ENCODE peak calls at places on chromosome 15, in four cellular contexts. E is body of pancreas, R is NT2/D1, G is heart left ventricle. P is an unnamed sample. For H3K36me3, the result is how much of the 10 kb centered on the place peaks cover.

GRCh38 chr15:60469893-60470641 is 8.9 kb downstream of the ICE2 start:
- DNase-seq in E (no peak), R (no peak), G (no peak), P (no peak)

GRCh38 chr15:92062505-92062904 is 209.0 kb downstream of the SLCO3A1 start:
- DNase-seq in E (no peak), R (no peak), G (peak), P (no peak)

GRCh38 chr15:76151599-76151974 is 91.8 kb downstream of the TMEM266 start:
- DNase-seq in E (no peak), R (no peak), G (no peak), P (no peak)

GRCh38 chr15:64249842-64250575 is 87.2 kb upstream of the PPIB start:
- DNase-seq in E (no peak), R (no peak), G (no peak), P (no peak)

GRCh38 chr15:77762747-77763146 is 130.0 kb upstream of the LINGO1 start:
- DNase-seq in E (no peak), R (no peak), G (no peak), P (no peak)

GRCh38 chr15:84684092-84684491 is 26.1 kb upstream of the NMB start:
- DNase-seq in E (no peak), R (no peak), G (no peak), P (no peak)

GRCh38 chr15:100596792-100597191 is 5.2 kb downstream of the LINS1 start:
- DNase-seq in E (peak), R (no peak), G (no peak), P (peak)

GRCh38 chr15:56552668-56553067 is 87.7 kb upstream of the MNS1 start:
- DNase-seq in E (no peak), R (no peak), G (no peak), P (no peak)

GRCh38 chr15:97904196-97904572 is 56.3 kb upstream of the ARRDC4 start:
- DNase-seq in E (peak), R (peak), G (peak), P (no peak)

GRCh38 chr15:79431636-79432344 is at the start of gene MINAR1:
- DNase-seq in E (peak), R (no peak), G (no peak), P (no peak)

GRCh38 chr15:51200791-51201190 is 106.1 kb upstream of the TNFAIP8L3 start:
- DNase-seq in E (no peak), R (no peak), G (no peak), P (no peak)

GRCh38 chr15:74541494-74542191 is 623 bp downstream of the ARID3B start:
- DNase-seq in E (peak), R (peak), G (peak), P (peak)

GRCh38 chr15:99174567-99174966 is 69.7 kb downstream of the SYNM start:
- DNase-seq in E (no peak), R (no peak), G (peak), P (no peak)

GRCh38 chr15:79474252-79474651 is 42.1 kb downstream of the MINAR1 start:
- DNase-seq in E (no peak), R (no peak), G (no peak), P (no peak)

GRCh38 chr15:52021892-52022540 is 3.0 kb downstream of the MAPK6 start:
- DNase-seq in E (no peak), R (no peak), G (no peak), P (no peak)

GRCh38 chr15:93068581-93069199 is 20.3 kb downstream of the RGMA start:
- DNase-seq in E (no peak), R (no peak), G (no peak), P (no peak)

GRCh38 chr15:32998979-32999677 is 195.4 kb downstream of the FMN1 start:
- DNase-seq in E (peak), R (no peak), G (no peak), P (no peak)

GRCh38 chr15:36161781-36162212 is 417.6 kb upstream of the CDIN1 start:
- DNase-seq in E (peak), R (no peak), G (peak), P (no peak)

GRCh38 chr15:39417351-39417750 is 163.5 kb upstream of the THBS1 start:
- DNase-seq in E (no peak), R (no peak), G (no peak), P (no peak)
- H3K36me3 ChIP-seq in E (under half), R (under half), G (under half), P (under half)

GRCh38 chr15:40500584-40501330 is 30.0 kb downstream of the CHST14 start:
- DNase-seq in E (no peak), R (no peak), G (no peak), P (no peak)
- H3K4me3 ChIP-seq in E (no peak), R (no peak), G (no peak), P (no peak)

DNA sequence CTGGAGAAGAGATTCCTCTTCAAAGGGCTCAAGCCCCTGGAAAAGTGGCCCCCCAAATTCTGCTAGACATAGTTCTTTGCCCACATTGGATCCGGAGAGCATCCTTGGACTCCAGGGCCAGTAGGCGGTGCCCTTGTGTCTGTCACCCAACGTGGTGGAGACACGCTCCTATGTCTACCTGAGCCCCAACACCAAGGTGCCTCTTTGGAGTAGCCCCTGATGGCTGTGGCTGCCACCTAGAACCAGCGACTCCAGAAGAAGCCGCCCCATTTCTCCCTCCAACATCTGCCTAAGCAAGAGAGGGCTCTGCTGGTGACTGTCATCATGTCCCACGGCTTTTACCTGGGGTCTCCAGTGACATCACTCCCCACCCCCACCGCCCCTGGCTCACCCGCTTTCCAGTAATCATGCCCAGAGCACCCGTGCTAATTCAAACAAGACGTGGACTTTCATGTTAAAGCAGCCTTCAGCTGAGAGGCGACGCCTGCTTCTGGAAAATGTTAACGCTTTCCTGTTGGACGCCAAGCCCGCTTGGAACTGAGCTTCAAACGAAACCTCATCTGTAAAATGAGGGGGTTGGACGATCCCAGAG is 56.9 kb downstream of the ISG20 start:
- DNase-seq in E (no peak), R (no peak), G (no peak), P (no peak)
- H3K36me3 ChIP-seq in E (under half), R (under half), G (under half), P (under half)

GRCh38 chr15:82531496-82532382 is 8.5 kb downstream of the RPS17 start:
- DNase-seq in E (no peak), R (no peak), G (no peak), P (no peak)
- H3K4me3 ChIP-seq in E (no peak), R (no peak), G (no peak), P (no peak)

GRCh38 chr15:88841201-88841600 is 38.0 kb downstream of the ACAN start:
- DNase-seq in E (no peak), R (no peak), G (no peak), P (no peak)
- H3K36me3 ChIP-seq in E (under half), R (under half), G (under half), P (under half)

DNA sequence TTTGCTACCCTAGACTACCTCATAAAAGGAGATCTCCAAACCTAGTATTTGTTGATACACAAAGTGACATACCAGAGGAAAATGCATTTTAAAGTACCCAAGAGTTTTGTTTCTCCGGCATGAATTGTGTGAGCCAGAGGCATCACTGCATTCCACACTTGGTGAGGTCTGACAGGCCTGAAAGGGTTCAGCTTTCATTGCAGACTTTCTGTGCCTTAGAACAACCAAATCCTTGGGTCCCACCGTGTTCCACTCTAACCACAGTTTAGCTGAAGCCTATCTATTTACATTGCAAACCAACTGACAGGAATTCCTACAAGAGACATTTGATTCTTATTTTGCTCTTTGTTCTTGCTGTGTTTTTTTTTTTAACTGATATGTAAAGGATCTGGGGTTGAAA is 21.0 kb upstream of the EID1 start:
- DNase-seq in E (no peak), R (peak), G (no peak), P (no peak)
- H3K4me3 ChIP-seq in E (no peak), R (no peak), G (no peak), P (no peak)

GRCh38 chr15:42213481-42213880 is 5.4 kb upstream of the VPS39 start:
- DNase-seq in E (no peak), R (no peak), G (no peak), P (no peak)

GRCh38 chr15:42214600-42214999 is 6.5 kb upstream of the VPS39 start:
- DNase-seq in E (no peak), R (no peak), G (no peak), P (no peak)

GRCh38 chr15:42215854-42216829 is 8.0 kb upstream of the VPS39 start:
- DNase-seq in E (no peak), R (no peak), G (no peak), P (no peak)

GRCh38 chr15:42220216-42220615 is 12.1 kb upstream of the VPS39 start:
- DNase-seq in E (no peak), R (no peak), G (no peak), P (no peak)

GRCh38 chr15:42218953-42219596 is 11.0 kb upstream of the VPS39 start:
- DNase-seq in E (no peak), R (no peak), G (no peak), P (no peak)
- H3K36me3 ChIP-seq in E (under half), R (half or more), G (under half), P (under half)

DNA sequence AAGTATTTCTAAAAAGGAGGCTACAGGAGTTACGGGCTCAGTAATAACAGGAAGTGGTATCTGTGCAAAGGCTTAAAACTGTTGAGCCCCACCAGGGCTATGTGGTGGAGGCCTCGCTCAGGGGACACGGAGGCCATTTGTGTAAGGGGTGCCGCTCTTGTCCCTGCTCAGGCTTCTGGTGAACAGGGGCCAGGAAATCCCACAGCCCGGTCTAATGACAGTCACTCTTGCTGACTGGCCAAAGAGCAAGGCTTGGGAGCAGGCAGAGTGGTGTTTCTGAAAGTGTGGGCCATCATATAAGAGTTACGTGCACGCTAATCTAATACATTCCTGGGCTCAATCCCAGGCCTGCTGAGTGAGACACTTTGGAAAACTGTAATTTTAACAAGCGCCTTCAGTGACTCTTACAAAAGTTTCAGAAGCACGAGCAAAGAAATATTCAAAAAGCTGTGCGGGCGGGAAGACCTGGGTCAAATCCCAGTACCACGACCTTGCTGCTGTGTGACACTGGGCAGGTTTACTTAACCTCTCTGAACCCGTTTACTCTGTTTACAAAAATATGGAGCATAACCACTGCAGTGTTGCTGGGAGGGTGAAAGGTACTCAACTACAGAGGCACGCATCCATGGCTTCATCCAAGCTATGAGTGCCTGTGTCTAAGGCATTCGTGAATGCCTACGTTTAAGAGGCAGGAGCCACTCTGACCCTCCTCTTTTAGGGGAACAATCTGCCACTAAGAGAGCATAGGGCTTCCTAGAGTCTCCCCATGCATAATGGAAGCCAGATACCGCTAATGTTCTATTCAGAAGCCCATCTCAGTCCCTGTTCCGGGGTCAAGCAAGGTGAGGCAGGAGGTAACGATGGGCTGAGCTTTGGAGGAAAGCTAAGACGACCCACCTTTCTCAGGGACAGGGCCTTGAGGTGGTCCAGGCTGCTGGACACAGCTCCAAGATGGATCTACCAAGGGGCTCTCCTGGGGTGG is 2.0 kb downstream of the ATP10A start:
- DNase-seq in E (no peak), R (no peak), G (no peak), P (peak)
- H3K4me3 ChIP-seq in E (no peak), R (no peak), G (peak), P (peak)

GRCh38 chr15:70056091-70056680 is 41.5 kb downstream of the TLE3 start:
- DNase-seq in E (no peak), R (no peak), G (no peak), P (no peak)
- H3K36me3 ChIP-seq in E (under half), R (half or more), G (under half), P (half or more)

GRCh38 chr15:95226835-95227234 is 995.5 kb downstream of the MCTP2 start:
- DNase-seq in E (no peak), R (no peak), G (no peak), P (no peak)
- H3K4me3 ChIP-seq in E (no peak), R (no peak), G (no peak), P (no peak)